ENCODE peak calls at places on chromosomes 4 and X, in seven cellular contexts. Z, A, W, N, B, G and P are unnamed samples. For H3K4me1, the result is how much of the 10 kb centered on the place peaks cover.

GRCh38 chrX:119984652-119985051 is 41.1 kb upstream of the NKAP start:
- DNase-seq in W (no peak), Z (no peak), N (no peak), G (no peak), B (no peak), A (no peak), P (no peak)

GRCh38 chr4:110306363-110306762 is 107.9 kb upstream of the ELOVL6 start:
- DNase-seq in G (no peak), W (no peak), B (no peak), A (no peak), N (no peak), Z (no peak), P (no peak)

GRCh38 chr4:78075986-78076385 is 18.9 kb downstream of the FRAS1 start:
- DNase-seq in N (no peak), G (no peak), B (no peak), Z (no peak), W (no peak), A (no peak), P (no peak)

GRCh38 chrX:142982679-142983078 is 43.0 kb upstream of the SPANXN4 start:
- DNase-seq in W (no peak), Z (no peak), A (no peak), B (no peak), G (no peak), N (no peak), P (no peak)

GRCh38 chr4:77012726-77013125 is 63.1 kb downstream of the CCNI start:
- DNase-seq in A (no peak), W (no peak), N (no peak), B (peak), G (no peak), Z (no peak), P (no peak)

GRCh38 chr4:61478340-61478739 is 278.2 kb downstream of the ADGRL3 start:
- DNase-seq in W (no peak), N (no peak), B (no peak), Z (no peak), A (no peak), G (no peak), P (no peak)

GRCh38 chr4:15779336-15779735 is 1.2 kb downstream of the CD38 start:
- DNase-seq in B (peak), W (peak), Z (no peak), A (peak), N (no peak), G (no peak), P (peak)

GRCh38 chrX:68895339-68896250 is 66.8 kb downstream of the EFNB1 start:
- DNase-seq in W (peak), B (peak), N (no peak), G (no peak), A (peak), Z (peak), P (peak)

GRCh38 chr4:24482871-24483270 is 101.5 kb downstream of the DHX15 start:
- DNase-seq in N (no peak), G (no peak), A (no peak), W (no peak), B (no peak), Z (no peak), P (no peak)

GRCh38 chr4:156347412-156348075 is 393.9 kb upstream of the CTSO start:
- DNase-seq in N (no peak), Z (no peak), W (no peak), B (no peak), G (no peak), A (no peak), P (no peak)

GRCh38 chr4:1793940-1794808 is 1.1 kb downstream of the FGFR3 start:
- DNase-seq in W (no peak), N (no peak), B (no peak), Z (no peak), G (no peak), A (no peak), P (no peak)

GRCh38 chr4:1796486-1797204 is 3.6 kb downstream of the FGFR3 start:
- DNase-seq in Z (no peak), N (no peak), A (no peak), B (no peak), G (no peak), W (no peak), P (no peak)

GRCh38 chr4:1797298-1797860 is 4.3 kb downstream of the FGFR3 start:
- DNase-seq in N (no peak), W (no peak), A (no peak), G (no peak), Z (no peak), B (no peak), P (no peak)

GRCh38 chr4:1794809-1795303 is 1.8 kb downstream of the FGFR3 start:
- DNase-seq in B (no peak), W (no peak), Z (no peak), A (no peak), G (no peak), N (no peak), P (no peak)

GRCh38 chr4:1795304-1796195 is 2.5 kb downstream of the FGFR3 start:
- DNase-seq in G (no peak), N (no peak), B (no peak), A (no peak), Z (peak), W (no peak), P (peak)
- H3K4me1 ChIP-seq in G (half or more), N (under half), B (under half), A (under half), Z (under half), W (under half), P (under half)

GRCh38 chr4:142443469-142443868 is 402.6 kb downstream of the INPP4B start:
- DNase-seq in A (no peak), B (no peak), Z (no peak), G (no peak), N (no peak), W (no peak), P (no peak)
- TF ChIP-seq CTCF in A (no peak), B (no peak), Z (no peak), G (no peak), N (no peak), W (no peak), P (no peak)

GRCh38 chr4:40305329-40306193 is 29.6 kb upstream of the CHRNA9 start:
- DNase-seq in N (no peak), G (no peak), A (no peak), Z (no peak), B (no peak), W (no peak), P (no peak)

GRCh38 chr4:40308528-40309122 is 26.5 kb upstream of the CHRNA9 start:
- DNase-seq in G (no peak), N (no peak), Z (no peak), B (no peak), A (no peak), W (no peak), P (no peak)

GRCh38 chr4:40306991-40307390 is 28.1 kb upstream of the CHRNA9 start:
- DNase-seq in N (no peak), A (no peak), G (no peak), B (no peak), W (no peak), Z (no peak), P (no peak)

GRCh38 chr4:40307627-40308497 is 27.3 kb upstream of the CHRNA9 start:
- DNase-seq in B (peak), W (no peak), G (no peak), A (no peak), N (no peak), Z (no peak), P (peak)

DNA sequence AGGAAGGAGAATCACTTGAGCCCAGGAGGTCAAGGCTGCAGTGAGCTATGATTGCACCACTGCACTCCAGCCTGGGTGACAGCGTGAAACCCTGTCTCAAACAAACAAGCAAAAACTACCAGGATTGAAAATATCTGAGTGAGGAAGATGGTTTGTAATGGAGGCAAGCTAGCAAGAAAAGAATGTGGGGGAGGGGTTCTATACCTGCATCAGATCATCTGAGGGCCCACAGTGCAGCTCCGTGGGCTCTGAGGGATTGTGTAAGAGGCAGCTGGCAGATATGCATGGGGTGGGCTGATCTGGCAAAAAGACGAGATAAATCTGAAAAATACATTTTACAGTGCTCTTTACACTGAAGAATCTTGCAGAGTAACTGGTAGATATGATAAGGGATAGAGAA is 28.9 kb upstream of the CHRNA9 start:
- DNase-seq in A (no peak), N (no peak), B (no peak), G (no peak), W (no peak), Z (no peak), P (no peak)
- H3K27ac ChIP-seq in A (no peak), N (no peak), B (no peak), G (no peak), W (no peak), Z (no peak), P (no peak)

GRCh38 chrX:66005832-66006449 is 33.9 kb downstream of the VSIG4 start:
- DNase-seq in A (no peak), W (no peak), G (no peak), Z (no peak), B (no peak), N (no peak), P (no peak)

GRCh38 chrX:66004928-66005831 is 34.7 kb downstream of the VSIG4 start:
- DNase-seq in Z (no peak), A (no peak), N (no peak), B (no peak), W (no peak), G (no peak), P (no peak)

GRCh38 chrX:66009231-66009845 is 30.5 kb downstream of the VSIG4 start:
- DNase-seq in B (no peak), W (no peak), Z (no peak), N (no peak), A (no peak), G (no peak), P (no peak)

GRCh38 chrX:66007851-66008250 is 32.0 kb downstream of the VSIG4 start:
- DNase-seq in B (no peak), W (no peak), A (no peak), G (no peak), N (no peak), Z (no peak), P (no peak)

DNA sequence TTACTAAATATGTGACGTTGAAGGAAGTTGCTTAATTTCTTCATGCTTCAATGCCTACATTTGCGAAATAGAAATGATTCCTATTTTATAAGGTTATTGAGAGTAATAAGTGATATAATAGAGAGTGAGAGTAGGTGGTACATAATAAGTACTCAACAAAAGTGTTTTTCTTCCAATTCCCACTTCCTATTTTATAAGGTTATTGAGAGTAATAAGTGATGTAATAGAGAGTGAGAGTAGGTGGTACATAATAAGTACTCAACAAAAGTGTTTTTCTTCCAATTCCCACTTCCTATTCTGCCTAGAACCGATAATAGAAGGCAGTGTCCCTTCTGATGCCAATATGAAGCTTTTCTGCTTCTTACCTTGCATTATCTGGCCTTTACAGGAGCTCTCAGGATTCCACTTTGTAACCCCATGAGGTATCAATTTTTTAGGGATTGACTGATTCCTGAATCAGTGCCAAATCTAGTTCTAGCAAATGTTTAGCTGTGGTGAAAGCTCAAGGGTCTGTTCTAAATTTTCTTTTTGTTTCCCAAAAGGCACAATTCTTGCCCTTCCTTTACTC is 31.4 kb downstream of the VSIG4 start:
- DNase-seq in G (no peak), Z (no peak), B (no peak), N (no peak), A (no peak), W (no peak), P (no peak)
- H3K4me1 ChIP-seq in G (under half), Z (under half), B (under half), N (under half), A (under half), W (under half), P (under half)

GRCh38 chr4:64158648-64159326 is 250.5 kb downstream of the TECRL start:
- DNase-seq in G (no peak), N (no peak), Z (peak), W (no peak), B (peak), A (peak), P (peak)
- TF ChIP-seq CTCF in G (peak), N (peak), Z (peak), W (peak), B (peak), A (peak), P (peak)